ENCODE peak calls at places on chromosomes 7 and 10, in five cellular contexts. E, N, F, Y and B are unnamed samples.

GRCh38 chr10:3867454-3868273 is 82.7 kb upstream of the KLF6 start:
- DNase-seq in Y (no peak), F (peak; percentile 57), E (no peak), N (no peak), B (no peak)

GRCh38 chr10:2358586-2358985 is 621.3 kb upstream of the ADARB2 start:
- DNase-seq in Y (no peak), N (no peak), F (no peak), E (no peak), B (no peak)

GRCh38 chr7:33841658-33842057 is 63.7 kb upstream of the BMPER start:
- DNase-seq in N (no peak), Y (no peak), F (no peak), E (peak; percentile 71), B (no peak)

GRCh38 chr7:73890541-73891147 is 29.7 kb downstream of the TMEM270 start:
- DNase-seq in E (no peak), F (no peak), Y (no peak), N (no peak), B (no peak)

GRCh38 chr10:70648427-70648826 is 23.9 kb upstream of the ADAMTS14 start:
- DNase-seq in N (no peak), E (no peak), F (no peak), Y (peak; percentile 48), B (no peak)

GRCh38 chr10:18616337-18616736 is 35.0 kb downstream of the NSUN6 start:
- DNase-seq in N (no peak), E (no peak), Y (no peak), F (no peak), B (no peak)

GRCh38 chr10:91528080-91528479 is 104.8 kb downstream of the PPP1R3C start:
- DNase-seq in N (no peak), E (no peak), F (no peak), Y (no peak), B (no peak)

GRCh38 chr7:28629216-28629848 is 217.0 kb downstream of the CREB5 start:
- DNase-seq in E (no peak), F (no peak), Y (no peak), N (peak; percentile 26), B (no peak)

GRCh38 chr7:155192961-155193640 is 104.6 kb upstream of the INSIG1 start:
- DNase-seq in N (no peak), F (no peak), Y (no peak), E (no peak), B (no peak)

GRCh38 chr7:98251251-98251843 is 685 bp downstream of the TECPR1 start:
- DNase-seq in N (no peak), Y (no peak), F (peak; percentile 79), E (peak; percentile 7), B (no peak)

GRCh38 chr7:102469972-102470825 is 5.4 kb downstream of the LRWD1 start:
- DNase-seq in F (peak; percentile 88), N (peak; percentile 86), Y (no peak), E (no peak), B (no peak)

GRCh38 chr7:50733552-50733951 is 49.1 kb downstream of the GRB10 start:
- DNase-seq in E (no peak), F (no peak), N (no peak), Y (no peak), B (peak; percentile 11)

GRCh38 chr10:110206988-110207804 is at the start of gene MXI1:
- DNase-seq in E (peak; percentile 74), Y (peak; percentile 88), F (peak; percentile 90), N (peak; percentile 87), B (peak; percentile 90)

GRCh38 chr10:26215534-26215922 is 1.0 kb upstream of the GAD2 start:
- DNase-seq in N (no peak), F (no peak), Y (no peak), E (no peak), B (no peak)

GRCh38 chr7:70707823-70708243 is 424.1 kb upstream of the GALNT17 start:
- DNase-seq in N (no peak), Y (no peak), F (no peak), E (no peak), B (no peak)

GRCh38 chr7:44309271-44310091 is 15.9 kb downstream of the CAMK2B start:
- DNase-seq in N (peak; percentile 53), E (no peak), F (peak; percentile 46), Y (peak; percentile 88), B (peak; percentile 65)

GRCh38 chr10:12703813-12704212 is 297.7 kb downstream of the CCDC3 start:
- DNase-seq in E (no peak), F (no peak), N (no peak), Y (no peak), B (no peak)

GRCh38 chr7:130804156-130804708 is 70.2 kb upstream of the KLF14 start:
- DNase-seq in F (no peak), Y (no peak), N (no peak), E (no peak), B (no peak)

GRCh38 chr10:5447071-5447470 is 34.7 kb downstream of the NET1 start:
- DNase-seq in Y (no peak), F (no peak), N (no peak), E (no peak), B (no peak)

GRCh38 chr7:111413796-111414195 is 148.5 kb downstream of the IMMP2L start:
- DNase-seq in F (no peak), N (no peak), Y (peak; percentile 15), E (peak; percentile 32), B (no peak)

GRCh38 chr7:137574836-137575235 is 231.3 kb upstream of the PTN start:
- DNase-seq in Y (no peak), F (no peak), E (no peak), N (no peak), B (no peak)

GRCh38 chr10:86520871-86521619 is 547 bp downstream of the WAPL start:
- DNase-seq in N (peak; percentile 78), Y (peak; percentile 71), F (peak; percentile 66), E (peak; percentile 26), B (no peak)

GRCh38 chr10:22318772-22319171 is 2.1 kb upstream of the BMI1 start:
- DNase-seq in E (no peak), N (no peak), F (no peak), Y (no peak), B (no peak)

GRCh38 chr10:22319559-22320558 is 1.0 kb upstream of the BMI1 start:
- DNase-seq in F (no peak), N (no peak), Y (peak; percentile 64), E (no peak), B (no peak)

GRCh38 chr10:22321156-22321711 is 335 bp downstream of the BMI1 start:
- DNase-seq in Y (peak; percentile 94), F (peak; percentile 61), N (peak; percentile 82), E (peak; percentile 42), B (peak; percentile 64)

GRCh38 chr10:22321831-22322662 is 1.1 kb downstream of the BMI1 start:
- DNase-seq in F (no peak), Y (peak; percentile 70), N (peak; percentile 61), E (no peak), B (no peak)

GRCh38 chr10:22320591-22321155 is at the start of gene BMI1:
- DNase-seq in E (peak; percentile 76), Y (peak; percentile 90), F (peak; percentile 80), N (peak; percentile 84), B (peak; percentile 87)
- H3K4me1 ChIP-seq in E (no peaks in the 10 kb centered on the region), Y (peaks cover 25% of the 10 kb centered on the region), F (peaks cover 62% of the 10 kb centered on the region), N (peaks cover 35% of the 10 kb centered on the region), B (peaks cover 51% of the 10 kb centered on the region)

DNA sequence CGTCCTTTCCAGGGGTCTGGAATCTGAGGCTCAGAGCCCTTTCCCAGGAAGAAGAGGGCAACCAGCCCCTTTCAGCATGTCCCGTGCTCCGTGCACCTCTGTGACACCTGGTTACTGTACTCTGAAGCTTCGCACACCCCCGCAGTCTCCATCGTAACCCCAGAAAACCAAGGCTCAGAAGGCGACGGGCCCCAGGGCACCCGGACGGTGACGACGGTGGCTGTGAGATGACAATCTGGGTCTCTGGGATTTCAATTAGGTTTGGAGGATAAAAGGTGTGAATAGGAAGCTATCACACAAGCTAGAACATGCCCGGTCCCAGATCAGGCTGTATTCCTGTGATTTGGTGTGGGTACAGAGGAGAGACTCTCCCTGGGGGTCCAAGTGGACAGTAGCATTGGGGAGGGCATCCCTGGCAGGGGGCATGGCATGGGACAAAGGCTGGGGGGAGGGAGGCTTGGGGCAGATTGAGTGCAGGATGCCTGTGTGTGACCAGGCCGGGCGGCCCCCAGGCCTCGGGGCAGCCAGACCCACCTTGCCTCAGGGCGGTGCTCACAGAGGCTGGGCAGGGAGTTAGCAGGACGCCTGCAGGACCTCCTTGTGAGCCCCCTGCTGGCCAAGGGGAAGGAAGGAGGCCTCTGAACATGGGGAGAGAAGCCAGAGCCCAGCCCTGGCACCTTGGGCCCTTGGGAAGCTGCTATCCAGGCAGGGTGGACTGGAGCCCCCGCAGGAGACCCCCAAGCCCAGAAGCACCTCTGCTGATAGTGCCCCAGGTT is 23.4 kb upstream of the PSMG3 start:
- DNase-seq in N (no peak), F (no peak), Y (no peak), E (no peak), B (no peak)
- TF ChIP-seq CTCF in N (no peak), F (no peak), Y (peak; percentile 27), E (no peak), B (peak; percentile 23)

GRCh38 chr10:116893686-116894037 is 44.4 kb downstream of the ENO4 start:
- DNase-seq in N (no peak), Y (no peak), E (no peak), F (no peak), B (no peak)
- H3K4me1 ChIP-seq in N (no peaks in the 10 kb centered on the region), Y (peaks cover 37% of the 10 kb centered on the region), E (no peaks in the 10 kb centered on the region), F (no peaks in the 10 kb centered on the region), B (no peaks in the 10 kb centered on the region)

DNA sequence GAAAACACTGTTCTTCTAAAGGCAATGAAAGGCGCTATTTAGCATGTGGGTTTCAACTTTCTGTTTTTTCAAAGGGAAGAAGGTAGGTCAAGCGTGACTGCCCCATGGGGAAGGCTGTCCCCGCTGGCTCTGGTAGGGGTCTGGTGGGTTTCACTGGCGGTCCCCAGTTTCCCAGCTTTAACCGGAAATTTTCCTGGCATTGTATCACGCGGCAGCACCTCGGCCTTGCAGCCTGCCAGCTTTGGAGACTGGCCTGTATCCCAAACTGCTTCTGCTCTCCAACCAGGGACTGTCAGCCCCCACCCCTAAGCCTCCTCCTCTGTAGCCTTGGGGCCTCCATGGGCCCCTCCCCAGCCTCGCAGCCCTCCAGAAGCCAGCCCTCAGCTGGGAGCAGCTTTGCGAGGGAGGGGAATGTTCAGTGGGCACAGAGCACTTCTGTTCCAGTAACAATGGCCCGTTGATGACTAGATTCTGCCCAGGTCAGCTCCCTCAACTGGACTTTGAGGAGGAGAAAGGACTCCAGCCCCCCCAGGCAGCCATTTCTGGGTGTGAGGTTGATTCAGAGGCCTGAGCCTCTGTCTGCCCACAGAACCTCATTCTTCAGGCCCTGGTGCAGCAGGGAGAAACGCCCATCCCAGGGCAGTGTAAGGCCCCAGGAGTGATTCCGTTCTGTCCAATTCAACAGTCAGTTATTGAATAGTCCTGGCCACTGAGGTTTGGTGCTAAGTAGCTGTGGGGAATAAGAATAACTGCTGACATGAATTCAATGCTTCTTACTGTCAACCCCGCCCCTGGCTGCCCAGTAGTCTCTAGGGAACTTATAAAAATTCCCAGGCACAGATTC is 17.1 kb downstream of the CHST3 start:
- DNase-seq in E (no peak), N (no peak), F (no peak), Y (peak; percentile 62), B (no peak)
- TF ChIP-seq CTCF in E (no peak), N (no peak), F (no peak), Y (no peak), B (no peak)